ENCODE peak calls at places on chromosomes 13 and 19, in ten cellular contexts. One of them, this sample, is unnamed.
A peak's percentile ranks its signal among the peaks of the same experiment; 100 is the strongest.

GRCh38 chr13:23776698-23777570 is 112.3 kb downstream of the MIPEP start:
- DNase-seq in activated CD4-positive, alpha-beta T cell treated with anti-CD3 and anti-CD28 coated beads, Interleukin-2, amount 50 U/mL, for 4 hours: no peak
- DNase-seq in GM13977: peak; percentile 36
- DNase-seq in astrocyte of the cerebellum: no peak
- DNase-seq in mesothelial cell of epicardium: no peak
- DNase-seq in CD4-positive, alpha-beta T cell: no peak
- DNase-seq in midbrain: no peak
- DNase-seq in activated CD4-positive, CD25-positive, alpha-beta regulatory T cell: no peak
- DNase-seq in activated T-cell treated with anti-CD3 and anti-CD28 coated beads for 24 hours: no peak
- DNase-seq in smooth muscle cell of the brain vasculature: no peak
- DNase-seq in this sample: no peak

GRCh38 chr19:51407631-51408131 is 9.8 kb downstream of the SIGLEC10 start:
- DNase-seq in activated CD4-positive, alpha-beta T cell treated with anti-CD3 and anti-CD28 coated beads, Interleukin-2, amount 50 U/mL, for 4 hours: no peak
- DNase-seq in GM13977: no peak
- DNase-seq in astrocyte of the cerebellum: no peak
- DNase-seq in mesothelial cell of epicardium: no peak
- DNase-seq in CD4-positive, alpha-beta T cell: no peak
- DNase-seq in midbrain: no peak
- DNase-seq in activated CD4-positive, CD25-positive, alpha-beta regulatory T cell: no peak
- DNase-seq in activated T-cell treated with anti-CD3 and anti-CD28 coated beads for 24 hours: no peak
- DNase-seq in smooth muscle cell of the brain vasculature: no peak
- DNase-seq in this sample: no peak

GRCh38 chr19:18765224-18765623 is 25.9 kb downstream of the COMP start:
- DNase-seq in activated CD4-positive, alpha-beta T cell treated with anti-CD3 and anti-CD28 coated beads, Interleukin-2, amount 50 U/mL, for 4 hours: no peak
- DNase-seq in GM13977: no peak
- DNase-seq in astrocyte of the cerebellum: no peak
- DNase-seq in mesothelial cell of epicardium: no peak
- DNase-seq in CD4-positive, alpha-beta T cell: no peak
- DNase-seq in midbrain: no peak
- DNase-seq in activated CD4-positive, CD25-positive, alpha-beta regulatory T cell: no peak
- DNase-seq in activated T-cell treated with anti-CD3 and anti-CD28 coated beads for 24 hours: no peak
- DNase-seq in smooth muscle cell of the brain vasculature: no peak
- DNase-seq in this sample: no peak

GRCh38 chr19:8607386-8607785 is 3.1 kb downstream of the ADAMTS10 start:
- DNase-seq in activated CD4-positive, alpha-beta T cell treated with anti-CD3 and anti-CD28 coated beads, Interleukin-2, amount 50 U/mL, for 4 hours: no peak
- DNase-seq in GM13977: no peak
- DNase-seq in astrocyte of the cerebellum: peak; percentile 39
- DNase-seq in mesothelial cell of epicardium: no peak
- DNase-seq in CD4-positive, alpha-beta T cell: no peak
- DNase-seq in midbrain: no peak
- DNase-seq in activated CD4-positive, CD25-positive, alpha-beta regulatory T cell: no peak
- DNase-seq in activated T-cell treated with anti-CD3 and anti-CD28 coated beads for 24 hours: no peak
- DNase-seq in smooth muscle cell of the brain vasculature: no peak
- DNase-seq in this sample: no peak

GRCh38 chr13:99214232-99214631 is 13.6 kb downstream of the UBAC2 start:
- DNase-seq in activated CD4-positive, alpha-beta T cell treated with anti-CD3 and anti-CD28 coated beads, Interleukin-2, amount 50 U/mL, for 4 hours: peak; percentile 44
- DNase-seq in GM13977: peak; percentile 69
- DNase-seq in astrocyte of the cerebellum: no peak
- DNase-seq in mesothelial cell of epicardium: no peak
- DNase-seq in CD4-positive, alpha-beta T cell: no peak
- DNase-seq in midbrain: no peak
- DNase-seq in activated CD4-positive, CD25-positive, alpha-beta regulatory T cell: no peak
- DNase-seq in activated T-cell treated with anti-CD3 and anti-CD28 coated beads for 24 hours: peak; percentile 54
- DNase-seq in smooth muscle cell of the brain vasculature: no peak
- DNase-seq in this sample: no peak

GRCh38 chr19:3095375-3096191 is 1.4 kb downstream of the GNA11 start:
- DNase-seq in activated CD4-positive, alpha-beta T cell treated with anti-CD3 and anti-CD28 coated beads, Interleukin-2, amount 50 U/mL, for 4 hours: peak; percentile 71
- DNase-seq in GM13977: no peak
- DNase-seq in astrocyte of the cerebellum: no peak
- DNase-seq in mesothelial cell of epicardium: no peak
- DNase-seq in CD4-positive, alpha-beta T cell: peak; percentile 60
- DNase-seq in midbrain: no peak
- DNase-seq in activated CD4-positive, CD25-positive, alpha-beta regulatory T cell: peak; percentile 17
- DNase-seq in activated T-cell treated with anti-CD3 and anti-CD28 coated beads for 24 hours: peak; percentile 23
- DNase-seq in smooth muscle cell of the brain vasculature: no peak
- DNase-seq in this sample: peak; percentile 79

GRCh38 chr13:36108342-36108741 is 22.8 kb downstream of the DCLK1 start:
- DNase-seq in activated CD4-positive, alpha-beta T cell treated with anti-CD3 and anti-CD28 coated beads, Interleukin-2, amount 50 U/mL, for 4 hours: no peak
- DNase-seq in GM13977: no peak
- DNase-seq in astrocyte of the cerebellum: no peak
- DNase-seq in mesothelial cell of epicardium: no peak
- DNase-seq in CD4-positive, alpha-beta T cell: no peak
- DNase-seq in midbrain: no peak
- DNase-seq in activated CD4-positive, CD25-positive, alpha-beta regulatory T cell: no peak
- DNase-seq in activated T-cell treated with anti-CD3 and anti-CD28 coated beads for 24 hours: no peak
- DNase-seq in smooth muscle cell of the brain vasculature: no peak
- DNase-seq in this sample: no peak

GRCh38 chr13:49731766-49732165 is 40.5 kb upstream of the EBPL start:
- DNase-seq in activated CD4-positive, alpha-beta T cell treated with anti-CD3 and anti-CD28 coated beads, Interleukin-2, amount 50 U/mL, for 4 hours: no peak
- DNase-seq in GM13977: no peak
- DNase-seq in astrocyte of the cerebellum: peak; percentile 37
- DNase-seq in mesothelial cell of epicardium: no peak
- DNase-seq in CD4-positive, alpha-beta T cell: no peak
- DNase-seq in midbrain: no peak
- DNase-seq in activated CD4-positive, CD25-positive, alpha-beta regulatory T cell: no peak
- DNase-seq in activated T-cell treated with anti-CD3 and anti-CD28 coated beads for 24 hours: no peak
- DNase-seq in smooth muscle cell of the brain vasculature: peak; percentile 9
- DNase-seq in this sample: no peak

GRCh38 chr19:730382-730668 is 20.6 kb upstream of the MISP start:
- DNase-seq in activated CD4-positive, alpha-beta T cell treated with anti-CD3 and anti-CD28 coated beads, Interleukin-2, amount 50 U/mL, for 4 hours: no peak
- DNase-seq in GM13977: no peak
- DNase-seq in astrocyte of the cerebellum: no peak
- DNase-seq in mesothelial cell of epicardium: no peak
- DNase-seq in CD4-positive, alpha-beta T cell: no peak
- DNase-seq in midbrain: no peak
- DNase-seq in activated CD4-positive, CD25-positive, alpha-beta regulatory T cell: no peak
- DNase-seq in activated T-cell treated with anti-CD3 and anti-CD28 coated beads for 24 hours: no peak
- DNase-seq in smooth muscle cell of the brain vasculature: no peak
- DNase-seq in this sample: no peak

GRCh38 chr19:6060600-6061391 is 49.5 kb downstream of the RFX2 start:
- DNase-seq in activated CD4-positive, alpha-beta T cell treated with anti-CD3 and anti-CD28 coated beads, Interleukin-2, amount 50 U/mL, for 4 hours: peak; percentile 41
- DNase-seq in GM13977: no peak
- DNase-seq in astrocyte of the cerebellum: no peak
- DNase-seq in mesothelial cell of epicardium: no peak
- DNase-seq in CD4-positive, alpha-beta T cell: no peak
- DNase-seq in midbrain: no peak
- DNase-seq in activated CD4-positive, CD25-positive, alpha-beta regulatory T cell: peak; percentile 15
- DNase-seq in activated T-cell treated with anti-CD3 and anti-CD28 coated beads for 24 hours: no peak
- DNase-seq in smooth muscle cell of the brain vasculature: no peak
- DNase-seq in this sample: peak; percentile 23

GRCh38 chr19:34943861-34944573 is 17.3 kb downstream of the ZNF30 start:
- DNase-seq in activated CD4-positive, alpha-beta T cell treated with anti-CD3 and anti-CD28 coated beads, Interleukin-2, amount 50 U/mL, for 4 hours: no peak
- DNase-seq in GM13977: no peak
- DNase-seq in astrocyte of the cerebellum: no peak
- DNase-seq in mesothelial cell of epicardium: no peak
- DNase-seq in CD4-positive, alpha-beta T cell: no peak
- DNase-seq in midbrain: no peak
- DNase-seq in activated CD4-positive, CD25-positive, alpha-beta regulatory T cell: no peak
- DNase-seq in activated T-cell treated with anti-CD3 and anti-CD28 coated beads for 24 hours: no peak
- DNase-seq in smooth muscle cell of the brain vasculature: no peak
- DNase-seq in this sample: no peak

GRCh38 chr19:8158411-8159074 is 9.2 kb upstream of the FBN3 start:
- DNase-seq in activated CD4-positive, alpha-beta T cell treated with anti-CD3 and anti-CD28 coated beads, Interleukin-2, amount 50 U/mL, for 4 hours: peak; percentile 9
- DNase-seq in GM13977: peak; percentile 85
- DNase-seq in astrocyte of the cerebellum: peak; percentile 69
- DNase-seq in mesothelial cell of epicardium: no peak
- DNase-seq in CD4-positive, alpha-beta T cell: peak; percentile 20
- DNase-seq in midbrain: peak; percentile 88
- DNase-seq in activated CD4-positive, CD25-positive, alpha-beta regulatory T cell: no peak
- DNase-seq in activated T-cell treated with anti-CD3 and anti-CD28 coated beads for 24 hours: peak; percentile 20
- DNase-seq in smooth muscle cell of the brain vasculature: peak; percentile 43
- DNase-seq in this sample: peak; percentile 70

GRCh38 chr13:105920375-105920774 is 615.1 kb downstream of the EFNB2 start:
- DNase-seq in activated CD4-positive, alpha-beta T cell treated with anti-CD3 and anti-CD28 coated beads, Interleukin-2, amount 50 U/mL, for 4 hours: no peak
- DNase-seq in GM13977: no peak
- DNase-seq in astrocyte of the cerebellum: no peak
- DNase-seq in mesothelial cell of epicardium: no peak
- DNase-seq in CD4-positive, alpha-beta T cell: no peak
- DNase-seq in midbrain: no peak
- DNase-seq in activated CD4-positive, CD25-positive, alpha-beta regulatory T cell: no peak
- DNase-seq in activated T-cell treated with anti-CD3 and anti-CD28 coated beads for 24 hours: no peak
- DNase-seq in smooth muscle cell of the brain vasculature: no peak
- DNase-seq in this sample: no peak

This sample was measured in naive thymus-derived CD8-positive, alpha-beta T cell.